ENCODE peak calls at places on chromosomes 12 and 14, in six cellular contexts. D is HCT116; A is effector memory CD4-positive, alpha-beta T cell; B is left ventricle myocardium inferior; S is mammary epithelial cell; K is fibroblast of lung. R is an unnamed sample. For H3K27me3 and H3K4me1, the result is how much of the 10 kb centered on the place peaks cover.

GRCh38 chr14:73242274-73242960 is 5.1 kb downstream of the PAPLN start:
- DNase-seq in D (no peak), A (no peak), B (no peak), S (no peak), K (peak), R (no peak)

GRCh38 chr12:11707535-11707934 is 58.1 kb downstream of the ETV6 start:
- DNase-seq in D (no peak), A (no peak), B (peak), S (no peak), K (no peak), R (no peak)

GRCh38 chr12:96985515-96986362 is 78.7 kb downstream of the NEDD1 start:
- DNase-seq in D (peak), A (peak), B (no peak), S (no peak), K (no peak), R (peak)

GRCh38 chr12:10661338-10661737 is 12.5 kb downstream of the STYK1 start:
- DNase-seq in D (no peak), A (no peak), B (no peak), S (peak), K (peak), R (no peak)

GRCh38 chr14:55448146-55448614 is 7.8 kb upstream of the TBPL2 start:
- DNase-seq in D (peak), A (no peak), B (no peak), S (peak), K (peak), R (no peak)

GRCh38 chr12:105567061-105567460 is 236.6 kb downstream of the C12orf75 start:
- DNase-seq in D (no peak), A (no peak), B (no peak), S (peak), K (no peak), R (no peak)

GRCh38 chr12:11729008-11729407 is 79.5 kb downstream of the ETV6 start:
- DNase-seq in D (no peak), A (no peak), B (no peak), S (peak), K (no peak), R (no peak)

GRCh38 chr12:114476159-114476558 is 70.2 kb upstream of the TBX5 start:
- DNase-seq in D (peak), A (no peak), B (no peak), S (peak), K (peak), R (no peak)

GRCh38 chr12:54059668-54060067 is 6.0 kb downstream of the HOXC4 start:
- DNase-seq in D (no peak), A (no peak), B (no peak), S (no peak), K (no peak), R (no peak)

GRCh38 chr14:91363776-91364523 is 53.7 kb downstream of the CCDC88C start:
- DNase-seq in D (no peak), A (no peak), B (no peak), S (no peak), K (no peak), R (no peak)

GRCh38 chr12:87816186-87816585 is 213.0 kb downstream of the C12orf50 start:
- DNase-seq in D (no peak), A (no peak), B (no peak), S (no peak), K (peak), R (no peak)

GRCh38 chr12:78290606-78291345 is 460.1 kb downstream of the NAV3 start:
- DNase-seq in D (no peak), A (no peak), B (no peak), S (peak), K (peak), R (no peak)

GRCh38 chr12:12927211-12928079 is 24.5 kb downstream of the GPRC5D start:
- DNase-seq in D (peak), A (no peak), B (peak), S (peak), K (peak), R (no peak)

GRCh38 chr14:105283899-105284298 is 16.9 kb downstream of the BRF1 start:
- DNase-seq in D (no peak), A (no peak), B (no peak), S (no peak), K (no peak), R (no peak)

GRCh38 chr12:52434096-52434733 is at the start of gene KRT75:
- DNase-seq in D (no peak), A (no peak), B (no peak), S (peak), K (no peak), R (no peak)
- H3K27me3 ChIP-seq in D (under half), A (under half), B (half or more), S (under half), K (under half), R (under half)

GRCh38 chr14:101844219-101844618 is 82.7 kb downstream of the PPP2R5C start:
- DNase-seq in D (no peak), A (no peak), B (peak), S (no peak), K (no peak), R (no peak)
- H3K27ac ChIP-seq in D (no peak), A (peak), B (peak), S (no peak), K (no peak), R (no peak)

DNA sequence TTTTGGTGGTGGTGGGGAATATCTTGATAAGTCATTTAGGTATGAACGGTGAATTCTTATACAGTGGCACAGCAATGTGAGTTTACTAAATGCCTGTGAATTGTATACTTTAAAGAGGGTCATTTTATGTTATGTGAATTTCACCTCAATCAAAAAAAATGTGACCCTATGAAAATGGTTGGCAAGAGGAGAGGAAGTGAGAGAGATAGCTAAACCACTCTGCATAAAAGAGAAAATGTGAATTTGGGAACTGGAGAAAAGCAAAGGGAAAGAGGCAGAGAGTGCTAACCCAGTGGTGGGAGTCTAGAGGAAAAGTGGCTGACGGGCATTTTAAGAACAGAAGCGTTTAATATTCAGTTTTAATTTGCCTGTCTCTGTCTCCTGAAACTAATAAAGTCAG is 93.8 kb downstream of the SLC38A6 start:
- DNase-seq in D (no peak), A (no peak), B (no peak), S (no peak), K (no peak), R (no peak)
- H3K4me1 ChIP-seq in D (under half), A (under half), B (under half), S (under half), K (under half), R (under half)

DNA sequence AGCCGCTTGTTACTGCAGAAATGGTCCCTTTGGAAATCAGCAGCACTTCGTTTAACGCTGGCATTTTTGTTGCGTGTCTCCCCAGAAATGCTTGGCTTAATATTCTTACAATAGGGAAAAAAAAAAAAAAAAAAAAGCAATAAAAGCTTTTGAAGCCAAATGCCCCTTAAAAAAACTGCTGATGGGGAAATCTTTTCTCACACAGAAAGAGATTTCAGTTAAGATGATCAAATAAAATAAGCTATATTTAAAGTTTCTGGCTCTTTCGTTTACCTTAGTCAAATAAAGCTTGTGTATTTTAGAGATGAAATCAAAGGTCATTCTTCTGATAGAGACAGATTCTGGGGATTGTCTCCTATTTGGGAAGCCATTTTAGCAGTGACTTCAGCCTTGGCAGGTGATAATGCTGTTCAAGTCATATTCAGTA is 52.4 kb upstream of the FRS2 start:
- DNase-seq in D (no peak), A (no peak), B (no peak), S (no peak), K (no peak), R (no peak)
- H3K27me3 ChIP-seq in D (under half), A (under half), B (under half), S (under half), K (under half), R (under half)

GRCh38 chr12:52347016-52347415 is 20.3 kb downstream of the KRT85 start:
- DNase-seq in D (no peak), A (no peak), B (no peak), S (no peak), K (no peak), R (no peak)
- H3K27ac ChIP-seq in D (no peak), A (no peak), B (no peak), S (no peak), K (no peak), R (no peak)

R was measured in iPS DF 6.9.